ENCODE peak calls at places on chromosomes 12 and 14, in ten cellular contexts. P, I, Q, B, O, S, F, H, L and V are unnamed samples.

GRCh38 chr12:123109319-123109772 is 41.5 kb downstream of the PITPNM2 start:
- DNase-seq in P (no peak), I (no peak), Q (no peak), B (no peak), O (no peak), S (no peak), F (no peak), H (no peak), L (no peak), V (no peak)

GRCh38 chr12:61188801-61189595 is 1071.2 kb upstream of the USP15 start:
- DNase-seq in P (no peak), I (no peak), Q (no peak), B (no peak), O (no peak), S (no peak), F (peak), H (no peak), L (no peak), V (no peak)

GRCh38 chr14:105073720-105074600 is 8.7 kb upstream of the GPR132 start:
- DNase-seq in P (no peak), I (peak), Q (no peak), B (no peak), O (no peak), S (no peak), F (no peak), H (no peak), L (no peak), V (no peak)

GRCh38 chr14:101383737-101384338 is 177.5 kb upstream of the DIO3 start:
- DNase-seq in P (no peak), I (no peak), Q (no peak), B (no peak), O (no peak), S (no peak), F (no peak), H (no peak), L (no peak), V (no peak)

GRCh38 chr14:94689218-94689984 is 77.2 kb downstream of the SERPINA3 start:
- DNase-seq in P (no peak), I (no peak), Q (peak), B (peak), O (no peak), S (peak), F (peak), H (peak), L (peak), V (peak)

GRCh38 chr14:100131181-100131580 is 28.3 kb downstream of the DEGS2 start:
- DNase-seq in P (no peak), I (no peak), Q (no peak), B (no peak), O (no peak), S (no peak), F (peak), H (no peak), L (no peak), V (no peak)

GRCh38 chr14:100899841-100900771 is 3.4 kb downstream of the RTL1 start:
- DNase-seq in P (no peak), I (no peak), Q (no peak), B (peak), O (no peak), S (no peak), F (peak), H (no peak), L (no peak), V (no peak)

GRCh38 chr12:125185311-125185739 is 120.1 kb downstream of the AACS start:
- DNase-seq in P (no peak), I (no peak), Q (no peak), B (peak), O (no peak), S (no peak), F (peak), H (no peak), L (no peak), V (no peak)

GRCh38 chr12:27762757-27763156 is 17.3 kb upstream of the KLHL42 start:
- DNase-seq in P (no peak), I (no peak), Q (no peak), B (no peak), O (no peak), S (no peak), F (no peak), H (no peak), L (no peak), V (no peak)

GRCh38 chr12:132459270-132459669 is 30.7 kb upstream of the FBRSL1 start:
- DNase-seq in P (no peak), I (peak), Q (no peak), B (no peak), O (no peak), S (no peak), F (no peak), H (no peak), L (no peak), V (no peak)

GRCh38 chr12:113432976-113433375 is 10.8 kb downstream of the SDSL start:
- DNase-seq in P (no peak), I (no peak), Q (no peak), B (no peak), O (no peak), S (no peak), F (no peak), H (no peak), L (no peak), V (no peak)

DNA sequence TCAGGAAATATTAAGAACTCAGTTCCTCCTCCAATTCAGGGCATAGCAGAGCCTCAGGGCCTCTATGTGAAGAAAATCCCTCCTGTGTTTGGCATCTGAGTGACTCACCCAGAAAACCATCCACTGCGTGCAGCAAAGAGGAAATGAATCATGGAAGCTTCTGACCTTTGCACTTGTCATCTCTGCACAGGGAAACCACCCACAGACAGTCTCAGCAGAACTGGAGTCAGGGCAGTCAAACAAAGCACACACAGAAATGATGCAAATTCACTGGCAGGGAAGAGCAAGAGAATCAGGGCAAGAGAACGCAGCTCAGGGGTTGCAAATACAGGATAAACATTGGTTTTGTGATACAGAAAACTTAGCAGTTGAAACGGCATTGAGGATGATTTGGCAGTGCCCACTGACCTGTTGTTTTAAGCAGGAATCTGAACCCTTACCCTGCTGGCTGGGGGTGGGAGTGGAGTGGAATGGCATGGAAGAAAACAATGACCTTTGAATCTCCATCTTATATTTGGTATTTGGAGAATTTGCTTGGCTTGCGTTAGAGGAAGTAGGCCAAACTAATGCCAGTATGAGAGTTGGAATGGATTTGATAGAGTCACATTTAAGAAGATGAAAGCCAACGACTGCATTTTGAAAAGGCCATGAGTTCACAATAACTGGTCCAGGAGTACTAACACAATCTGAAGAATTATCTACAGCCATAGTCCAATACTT is 53.5 kb downstream of the PHLDA1 start:
- DNase-seq in P (peak), I (no peak), Q (peak), B (peak), O (peak), S (no peak), F (peak), H (peak), L (peak), V (peak)
- TF ChIP-seq CTCF in P (no peak), I (no peak), Q (no peak), B (no peak), O (no peak), S (no peak), F (no peak), H (no peak), L (no peak), V (no peak)

DNA sequence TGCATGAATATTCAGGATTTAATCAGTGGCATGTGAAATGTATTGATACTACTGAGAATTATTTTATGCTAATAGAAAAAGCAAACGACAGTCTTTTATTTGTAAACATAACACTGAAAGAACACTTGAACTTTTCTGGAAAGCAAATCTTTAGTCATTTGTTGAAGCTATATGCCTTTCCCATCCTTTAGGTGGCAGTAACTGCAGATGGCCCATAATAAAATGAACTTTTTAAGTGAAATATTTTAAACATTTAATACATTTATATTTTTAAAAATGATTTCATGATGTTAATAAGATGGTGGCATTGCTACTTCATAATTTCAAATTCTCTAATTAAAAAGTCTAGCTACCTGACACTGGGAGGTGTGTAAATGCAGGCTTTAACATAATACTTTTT is 13.9 kb upstream of the KRR1 start:
- DNase-seq in P (no peak), I (no peak), Q (no peak), B (no peak), O (no peak), S (no peak), F (no peak), H (no peak), L (no peak), V (no peak)
- TF ChIP-seq CTCF in P (peak), I (no peak), Q (no peak), B (peak), O (peak), S (no peak), F (peak), H (peak), L (no peak), V (no peak)

GRCh38 chr14:77409131-77409533 is 14.2 kb downstream of the NOXRED1 start:
- DNase-seq in P (no peak), I (no peak), Q (no peak), B (peak), O (peak), S (no peak), F (peak), H (peak), L (peak), V (no peak)
- TF ChIP-seq CTCF in P (no peak), I (no peak), Q (no peak), B (no peak), O (peak), S (peak), F (peak), H (peak), L (peak), V (no peak)

GRCh38 chr12:69052613-69053408 is 119.8 kb upstream of the CPM start:
- DNase-seq in P (no peak), I (no peak), Q (no peak), B (no peak), O (peak), S (no peak), F (peak), H (peak), L (peak), V (no peak)
- TF ChIP-seq CTCF in P (no peak), I (no peak), Q (no peak), B (no peak), O (no peak), S (no peak), F (no peak), H (no peak), L (no peak), V (no peak)

GRCh38 chr12:98416845-98417244 is 98.5 kb upstream of the TMPO start:
- DNase-seq in P (no peak), I (no peak), Q (no peak), B (no peak), O (no peak), S (no peak), F (peak), H (peak), L (peak), V (no peak)
- TF ChIP-seq CTCF in P (peak), I (no peak), Q (no peak), B (peak), O (peak), S (peak), F (peak), H (peak), L (peak), V (no peak)

DNA sequence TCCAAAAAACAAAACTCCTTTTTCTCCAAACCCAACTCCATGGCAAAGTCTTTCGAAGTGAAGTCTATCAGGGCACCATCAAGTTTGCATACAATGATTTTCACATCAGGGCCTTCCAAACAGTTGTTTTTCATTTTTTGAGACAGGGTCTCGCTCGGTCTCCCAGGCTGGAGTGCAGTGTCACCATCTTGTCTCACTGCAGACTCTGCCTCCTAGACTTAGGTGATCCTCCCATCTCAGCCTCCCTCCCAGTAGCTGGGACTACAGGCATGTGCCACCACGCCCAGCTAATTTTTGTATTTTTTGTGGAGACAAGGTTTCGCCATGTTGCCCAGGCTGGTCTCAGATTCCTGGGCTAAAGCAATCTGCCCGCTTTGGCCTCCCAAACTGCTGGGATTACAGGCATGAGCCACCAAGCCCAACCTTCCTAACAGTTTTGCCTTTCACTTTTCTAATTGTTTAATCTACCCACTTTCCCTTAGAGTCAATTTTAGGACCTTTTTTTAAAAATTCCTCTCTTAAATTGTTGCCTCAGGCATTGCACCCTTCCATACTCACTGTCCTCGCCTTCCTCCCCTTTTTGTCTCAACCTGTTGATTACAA is 11.6 kb downstream of the ZFHX2 start:
- DNase-seq in P (no peak), I (no peak), Q (no peak), B (no peak), O (no peak), S (no peak), F (no peak), H (no peak), L (no peak), V (no peak)
- TF ChIP-seq CTCF in P (no peak), I (no peak), Q (no peak), B (peak), O (no peak), S (no peak), F (peak), H (no peak), L (no peak), V (no peak)

GRCh38 chr12:49296836-49297694 is 2.1 kb downstream of the PRPH start:
- DNase-seq in P (no peak), I (peak), Q (no peak), B (no peak), O (peak), S (no peak), F (peak), H (no peak), L (no peak), V (peak)
- TF ChIP-seq CTCF in P (no peak), I (no peak), Q (peak), B (peak), O (peak), S (no peak), F (peak), H (no peak), L (peak), V (no peak)

GRCh38 chr12:48441122-48441521 is 31.2 kb upstream of the ANP32D start:
- DNase-seq in P (no peak), I (no peak), Q (no peak), B (no peak), O (no peak), S (no peak), F (no peak), H (no peak), L (no peak), V (no peak)

GRCh38 chr12:48442191-48442828 is 30.0 kb upstream of the ANP32D start:
- DNase-seq in P (no peak), I (no peak), Q (no peak), B (no peak), O (peak), S (no peak), F (peak), H (no peak), L (no peak), V (no peak)

GRCh38 chr12:48447755-48448154 is 24.6 kb upstream of the ANP32D start:
- DNase-seq in P (no peak), I (no peak), Q (no peak), B (no peak), O (no peak), S (no peak), F (peak), H (no peak), L (no peak), V (no peak)

GRCh38 chr12:48446372-48446771 is 26.0 kb upstream of the ANP32D start:
- DNase-seq in P (no peak), I (no peak), Q (no peak), B (no peak), O (no peak), S (no peak), F (no peak), H (peak), L (peak), V (no peak)

DNA sequence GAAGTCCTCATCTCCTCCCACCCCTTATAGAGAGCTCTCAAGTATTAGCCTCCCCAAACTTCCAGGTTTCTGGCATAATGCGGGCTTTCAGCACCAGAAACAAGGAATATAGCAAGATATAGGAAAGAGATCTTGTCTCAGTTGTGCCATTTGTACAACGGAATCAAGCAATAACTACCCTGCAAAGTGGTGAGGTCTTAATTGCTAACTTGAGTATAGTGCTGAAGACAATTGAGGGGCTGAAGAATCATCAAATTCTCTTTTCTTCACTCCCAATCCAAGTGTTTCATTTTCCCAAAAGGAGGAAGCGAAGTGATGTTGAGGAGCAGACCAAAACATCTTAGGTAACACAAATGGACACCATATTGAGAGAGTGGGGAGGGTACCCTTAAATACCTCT is 26.8 kb upstream of the ANP32D start:
- DNase-seq in P (no peak), I (no peak), Q (no peak), B (no peak), O (no peak), S (no peak), F (no peak), H (no peak), L (no peak), V (no peak)
- TF ChIP-seq CTCF in P (no peak), I (no peak), Q (no peak), B (no peak), O (no peak), S (no peak), F (no peak), H (no peak), L (no peak), V (no peak)

GRCh38 chr12:75488553-75488952 is 8.0 kb downstream of the GLIPR1 start:
- DNase-seq in P (no peak), I (no peak), Q (no peak), B (no peak), O (no peak), S (no peak), F (peak), H (peak), L (peak), V (no peak)
- TF ChIP-seq CTCF in P (peak), I (no peak), Q (no peak), B (no peak), O (peak), S (peak), F (peak), H (peak), L (peak), V (no peak)